ENCODE peak calls at places on chromosomes 11 and 22, in seven cellular contexts. R is right cardiac atrium, Q is uterus, Z is left ventricle myocardium inferior, S is MM.1S, P is upper lobe of right lung, H is H1. F is an unnamed sample. For H3K27me3, the result is how much of the 10 kb centered on the place peaks cover.

GRCh38 chr11:108693852-108694251 is 29.0 kb downstream of the DDX10 start:
- DNase-seq in S (no peak), H (no peak), Q (no peak), P (no peak), Z (no peak), R (no peak), F (no peak)

GRCh38 chr11:70233511-70233919 is 30.4 kb downstream of the FADD start:
- DNase-seq in H (no peak), R (no peak), S (no peak), P (no peak), Z (no peak), Q (peak), F (no peak)

GRCh38 chr11:57476883-57477506 is 16.7 kb downstream of the RTN4RL2 start:
- DNase-seq in S (peak), P (peak), Z (no peak), R (peak), H (peak), Q (no peak), F (peak)

GRCh38 chr11:107898270-107898669 is 30.0 kb upstream of the RAB39A start:
- DNase-seq in S (peak), R (no peak), Q (no peak), H (no peak), Z (no peak), P (no peak), F (no peak)

GRCh38 chr11:64566042-64566914 is 24.7 kb upstream of the SLC22A12 start:
- DNase-seq in H (peak), P (peak), S (peak), R (peak), Z (no peak), Q (peak), F (no peak)

GRCh38 chr11:104033561-104033960 is 2.9 kb upstream of the DDI1 start:
- DNase-seq in Z (no peak), Q (no peak), S (no peak), H (no peak), P (no peak), R (no peak), F (no peak)

GRCh38 chr11:73288197-73288872 is 16.2 kb downstream of the P2RY6 start:
- DNase-seq in P (no peak), H (no peak), S (no peak), Q (no peak), R (no peak), Z (no peak), F (no peak)

GRCh38 chr22:27554106-27554814 is 247.3 kb downstream of the MN1 start:
- DNase-seq in Z (no peak), P (no peak), H (no peak), S (no peak), R (no peak), Q (no peak), F (no peak)

GRCh38 chr22:22753526-22754267 is 109.3 kb downstream of the GGTLC2 start:
- DNase-seq in H (peak), P (no peak), Z (no peak), S (peak), R (peak), Q (no peak), F (peak)

GRCh38 chr11:68970921-68971636 is 9.7 kb downstream of the MRGPRD start:
- DNase-seq in P (peak), Z (no peak), R (no peak), H (no peak), S (no peak), Q (peak), F (no peak)

GRCh38 chr11:94675239-94675638 is 92.9 kb upstream of the AMOTL1 start:
- DNase-seq in R (no peak), Q (no peak), P (no peak), H (no peak), Z (no peak), S (no peak), F (no peak)

GRCh38 chr11:57180141-57180561 is 1.6 kb upstream of the LRRC55 start:
- DNase-seq in S (no peak), Q (peak), H (peak), Z (no peak), R (no peak), P (no peak), F (no peak)

GRCh38 chr11:12142179-12142578 is 31.8 kb downstream of the MICAL2 start:
- DNase-seq in H (no peak), P (no peak), Z (no peak), S (no peak), Q (no peak), R (no peak), F (no peak)

GRCh38 chr11:844693-845644 is 2.3 kb downstream of the TSPAN4 start:
- DNase-seq in S (no peak), P (peak), R (peak), Q (peak), Z (peak), H (peak), F (no peak)

GRCh38 chr11:15288801-15289342 is 174.1 kb downstream of the INSC start:
- DNase-seq in S (no peak), R (no peak), H (no peak), Q (no peak), P (no peak), Z (no peak), F (no peak)

GRCh38 chr11:100646545-100646944 is 40.5 kb upstream of the ARHGAP42 start:
- DNase-seq in Z (no peak), S (peak), Q (no peak), P (no peak), R (no peak), H (no peak), F (no peak)

GRCh38 chr11:19725379-19726079 is 12.9 kb downstream of the NAV2 start:
- DNase-seq in Q (no peak), Z (no peak), R (no peak), H (no peak), P (peak), S (no peak), F (no peak)

GRCh38 chr11:5815534-5815933 is 6.8 kb downstream of the OR52N2 start:
- DNase-seq in S (no peak), Q (no peak), Z (no peak), H (no peak), P (no peak), R (no peak), F (no peak)

GRCh38 chr11:120751550-120751949 is 240.0 kb downstream of the GRIK4 start:
- DNase-seq in R (no peak), P (no peak), H (no peak), Z (no peak), Q (no peak), S (no peak), F (no peak)

GRCh38 chr11:20131744-20132666 is 28.3 kb downstream of the DBX1 start:
- DNase-seq in Z (peak), R (peak), S (peak), H (peak), Q (peak), P (peak), F (no peak)

GRCh38 chr11:109490953-109491733 is 69.2 kb downstream of the C11orf87 start:
- DNase-seq in Q (no peak), S (no peak), Z (no peak), P (no peak), R (no peak), H (no peak), F (no peak)

GRCh38 chr22:50260801-50261614 is 475 bp downstream of the MAPK12 start:
- DNase-seq in Q (no peak), Z (no peak), R (no peak), P (no peak), S (peak), H (peak), F (peak)

GRCh38 chr11:40514124-40514523 is 945.3 kb downstream of the LRRC4C start:
- DNase-seq in Q (no peak), Z (no peak), S (no peak), P (no peak), R (no peak), H (no peak), F (no peak)

GRCh38 chr11:72569966-72570892 is 104.0 kb downstream of the PDE2A start:
- DNase-seq in Q (no peak), S (no peak), P (no peak), Z (no peak), H (no peak), R (no peak), F (no peak)

GRCh38 chr22:19599004-19599403 is 74.8 kb upstream of the CLDN5 start:
- DNase-seq in H (no peak), P (no peak), Z (no peak), Q (no peak), R (no peak), S (no peak), F (no peak)

GRCh38 chr22:24106385-24107381 is 74.6 kb upstream of the SUSD2 start:
- DNase-seq in Z (peak), S (peak), P (no peak), Q (peak), H (peak), R (no peak), F (peak)

GRCh38 chr22:18935889-18936529 is at the start of gene PRODH:
- DNase-seq in Q (no peak), R (no peak), S (no peak), H (no peak), Z (no peak), P (no peak), F (no peak)

GRCh38 chr11:120034881-120035620 is 102.9 kb downstream of the TRIM29 start:
- DNase-seq in H (peak), S (no peak), Z (no peak), R (no peak), Q (no peak), P (no peak), F (no peak)

GRCh38 chr11:119892311-119892808 is 163.4 kb upstream of the NECTIN1 start:
- DNase-seq in P (no peak), Z (peak), Q (no peak), S (no peak), R (no peak), H (no peak), F (no peak)

GRCh38 chr22:23220485-23221350 is 40.4 kb downstream of the BCR start:
- DNase-seq in P (peak), R (peak), H (no peak), Z (peak), S (no peak), Q (no peak), F (peak)

GRCh38 chr11:81359476-81359875 is 1374.2 kb downstream of the FAM181B start:
- DNase-seq in H (no peak), S (no peak), Q (no peak), R (no peak), Z (no peak), P (no peak), F (no peak)

GRCh38 chr11:114624455-114625207 is 29.0 kb upstream of the NXPE4 start:
- DNase-seq in H (no peak), Z (no peak), Q (no peak), S (no peak), R (no peak), P (no peak), F (peak)
- H3K4me3 ChIP-seq in H (no peak), Z (no peak), Q (no peak), S (no peak), R (no peak), P (no peak), F (no peak)

GRCh38 chr22:37379085-37379484 is 48.2 kb downstream of the ELFN2 start:
- DNase-seq in P (no peak), Z (no peak), R (no peak), S (peak), Q (no peak), H (no peak), F (no peak)

GRCh38 chr22:37381489-37381888 is 45.8 kb downstream of the ELFN2 start:
- DNase-seq in H (no peak), R (no peak), S (no peak), P (no peak), Z (no peak), Q (no peak), F (no peak)

GRCh38 chr22:37378642-37379058 is 48.6 kb downstream of the ELFN2 start:
- DNase-seq in P (no peak), S (no peak), Z (no peak), R (no peak), H (no peak), Q (no peak), F (no peak)

GRCh38 chr22:37377927-37378326 is 49.4 kb downstream of the ELFN2 start:
- DNase-seq in Z (no peak), H (no peak), Q (no peak), S (peak), R (no peak), P (no peak), F (no peak)

GRCh38 chr22:37379716-37380115 is 47.6 kb downstream of the ELFN2 start:
- DNase-seq in Z (no peak), R (no peak), Q (no peak), P (no peak), H (no peak), S (no peak), F (no peak)
- H3K27me3 ChIP-seq in Z (half or more), R (under half), Q (under half), P (under half), H (under half), S (under half), F (under half)

GRCh38 chr11:47593934-47594855 is at the start of gene C1QTNF4:
- DNase-seq in H (peak), R (no peak), P (no peak), Q (no peak), S (no peak), Z (no peak), F (no peak)
- H3K4me3 ChIP-seq in H (peak), R (no peak), P (no peak), Q (peak), S (no peak), Z (peak), F (no peak)

GRCh38 chr11:118263109-118263508 is 988 bp downstream of the MPZL2 start:
- DNase-seq in P (no peak), Z (no peak), S (no peak), R (no peak), H (no peak), Q (no peak), F (no peak)
- H3K27me3 ChIP-seq in P (under half), Z (under half), S (under half), R (under half), H (under half), Q (under half), F (under half)

GRCh38 chr11:36724742-36725387 is 126.8 kb upstream of the RAG2 start:
- DNase-seq in Q (no peak), H (no peak), R (no peak), S (no peak), P (no peak), Z (no peak), F (peak)
- H3K4me3 ChIP-seq in Q (no peak), H (no peak), R (no peak), S (no peak), P (no peak), Z (no peak), F (no peak)